ENCODE peak calls at places on chromosome 9, in eight cellular contexts. U is PC-9; Z is CD8-positive, alpha-beta T cell; Y is lower lobe of right lung; D is GM10248; C is foreskin fibroblast; W is adrenal gland; O is sigmoid colon. G is an unnamed sample.

GRCh38 chr9:128635266-128636023 is 21.2 kb downstream of the DYNC2I2 start:
- DNase-seq in U (peak), Z (no peak), Y (peak), D (no peak), C (peak), W (peak), O (peak), G (peak)

GRCh38 chr9:81128701-81129100 is 560.6 kb downstream of the TLE1 start:
- DNase-seq in U (no peak), Z (no peak), Y (no peak), D (no peak), C (no peak), W (no peak), O (no peak), G (no peak)

GRCh38 chr9:20292002-20292401 is 330.3 kb downstream of the MLLT3 start:
- DNase-seq in U (no peak), Z (no peak), Y (no peak), D (no peak), C (peak), W (peak), O (no peak), G (peak)

GRCh38 chr9:12818431-12819000 is 43.7 kb downstream of the LURAP1L start:
- DNase-seq in U (no peak), Z (no peak), Y (no peak), D (no peak), C (peak), W (peak), O (no peak), G (no peak)

GRCh38 chr9:112110773-112111106 is 64.4 kb downstream of the SUSD1 start:
- DNase-seq in U (no peak), Z (no peak), Y (no peak), D (no peak), C (no peak), W (no peak), O (no peak), G (no peak)

GRCh38 chr9:98785333-98785933 is 10.9 kb downstream of the ANKS6 start:
- DNase-seq in U (no peak), Z (no peak), Y (no peak), D (no peak), C (peak), W (no peak), O (no peak), G (no peak)

GRCh38 chr9:87327567-87328125 is 170.0 kb upstream of the DAPK1 start:
- DNase-seq in U (peak), Z (no peak), Y (no peak), D (no peak), C (peak), W (no peak), O (no peak), G (peak)

GRCh38 chr9:71791875-71792274 is 23.6 kb upstream of the CEMIP2 start:
- DNase-seq in U (no peak), Z (no peak), Y (no peak), D (no peak), C (no peak), W (no peak), O (no peak), G (no peak)

GRCh38 chr9:127170652-127171051 is 48.2 kb upstream of the ANGPTL2 start:
- DNase-seq in U (no peak), Z (no peak), Y (no peak), D (peak), C (no peak), W (no peak), O (peak), G (no peak)

GRCh38 chr9:121123816-121124536 is 49.2 kb downstream of the CNTRL start:
- DNase-seq in U (no peak), Z (no peak), Y (no peak), D (no peak), C (no peak), W (no peak), O (no peak), G (no peak)

GRCh38 chr9:27771803-27772545 is 198.7 kb upstream of the C9orf72 start:
- DNase-seq in U (no peak), Z (no peak), Y (no peak), D (no peak), C (no peak), W (no peak), O (no peak), G (peak)

GRCh38 chr9:20683351-20684034 is 566 bp upstream of the FOCAD start:
- DNase-seq in U (peak), Z (no peak), Y (peak), D (peak), C (peak), W (peak), O (peak), G (peak)

GRCh38 chr9:125258832-125259534 is 2.6 kb upstream of the GAPVD1 start:
- DNase-seq in U (no peak), Z (no peak), Y (no peak), D (no peak), C (no peak), W (no peak), O (no peak), G (no peak)

GRCh38 chr9:132099741-132100407 is 20.2 kb upstream of the MED27 start:
- DNase-seq in U (no peak), Z (no peak), Y (no peak), D (no peak), C (no peak), W (no peak), O (no peak), G (peak)

GRCh38 chr9:73143606-73144328 is 7.9 kb upstream of the ANXA1 start:
- DNase-seq in U (peak), Z (no peak), Y (no peak), D (no peak), C (peak), W (no peak), O (no peak), G (peak)

GRCh38 chr9:1726993-1727759 is 288.0 kb upstream of the SMARCA2 start:
- DNase-seq in U (no peak), Z (no peak), Y (no peak), D (no peak), C (no peak), W (no peak), O (no peak), G (no peak)

GRCh38 chr9:16154570-16155078 is 601.8 kb downstream of the CCDC171 start:
- DNase-seq in U (peak), Z (no peak), Y (no peak), D (peak), C (no peak), W (peak), O (no peak), G (peak)

GRCh38 chr9:127133739-127134167 is 11.3 kb upstream of the ANGPTL2 start:
- DNase-seq in U (no peak), Z (no peak), Y (no peak), D (no peak), C (peak), W (no peak), O (peak), G (peak)

GRCh38 chr9:16293610-16294009 is 576.9 kb downstream of the BNC2 start:
- DNase-seq in U (no peak), Z (no peak), Y (no peak), D (no peak), C (no peak), W (no peak), O (no peak), G (no peak)

GRCh38 chr9:99056876-99057664 is 47.8 kb upstream of the TGFBR1 start:
- DNase-seq in U (no peak), Z (no peak), Y (no peak), D (no peak), C (peak), W (no peak), O (no peak), G (peak)

GRCh38 chr9:127614961-127615360 is 2.9 kb downstream of the STXBP1 start:
- DNase-seq in U (no peak), Z (no peak), Y (no peak), D (no peak), C (no peak), W (peak), O (no peak), G (no peak)

GRCh38 chr9:20270176-20270575 is 352.1 kb downstream of the MLLT3 start:
- DNase-seq in U (no peak), Z (no peak), Y (no peak), D (no peak), C (peak), W (no peak), O (no peak), G (peak)

GRCh38 chr9:91060520-91061343 is 259.1 kb downstream of the SYK start:
- DNase-seq in U (peak), Z (no peak), Y (no peak), D (no peak), C (peak), W (peak), O (peak), G (peak)

GRCh38 chr9:90054810-90055209 is 450.0 kb downstream of the GADD45G start:
- DNase-seq in U (no peak), Z (no peak), Y (no peak), D (no peak), C (no peak), W (no peak), O (no peak), G (no peak)

GRCh38 chr9:14151451-14151850 is 162.5 kb downstream of the NFIB start:
- DNase-seq in U (no peak), Z (no peak), Y (no peak), D (no peak), C (no peak), W (peak), O (no peak), G (no peak)

DNA sequence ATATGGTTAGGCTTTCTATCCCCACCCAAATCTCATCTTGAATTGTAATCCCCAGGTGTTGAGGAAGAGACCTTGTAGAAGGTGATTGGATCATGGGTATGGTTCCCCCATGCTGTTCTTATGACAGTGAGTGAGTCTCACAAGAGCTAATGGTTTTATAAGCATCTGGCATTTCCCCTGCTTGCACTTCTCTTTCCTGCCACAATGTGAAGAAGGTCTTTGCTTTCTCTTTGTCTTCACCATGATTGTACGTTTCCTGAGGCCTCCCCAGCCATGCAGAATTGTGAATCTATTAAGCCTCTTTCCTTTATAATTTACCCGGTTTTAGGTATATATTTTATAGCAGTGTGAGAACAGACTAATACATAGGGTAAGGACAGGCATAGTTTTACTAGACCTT is 334.5 kb downstream of the TLR4 start:
- DNase-seq in U (no peak), Z (no peak), Y (no peak), D (no peak), C (no peak), W (no peak), O (no peak), G (no peak)
- TF ChIP-seq CTCF in U (no peak), Z (no peak), Y (no peak), D (no peak), C (no peak), W (no peak), O (no peak), G (no peak)

DNA sequence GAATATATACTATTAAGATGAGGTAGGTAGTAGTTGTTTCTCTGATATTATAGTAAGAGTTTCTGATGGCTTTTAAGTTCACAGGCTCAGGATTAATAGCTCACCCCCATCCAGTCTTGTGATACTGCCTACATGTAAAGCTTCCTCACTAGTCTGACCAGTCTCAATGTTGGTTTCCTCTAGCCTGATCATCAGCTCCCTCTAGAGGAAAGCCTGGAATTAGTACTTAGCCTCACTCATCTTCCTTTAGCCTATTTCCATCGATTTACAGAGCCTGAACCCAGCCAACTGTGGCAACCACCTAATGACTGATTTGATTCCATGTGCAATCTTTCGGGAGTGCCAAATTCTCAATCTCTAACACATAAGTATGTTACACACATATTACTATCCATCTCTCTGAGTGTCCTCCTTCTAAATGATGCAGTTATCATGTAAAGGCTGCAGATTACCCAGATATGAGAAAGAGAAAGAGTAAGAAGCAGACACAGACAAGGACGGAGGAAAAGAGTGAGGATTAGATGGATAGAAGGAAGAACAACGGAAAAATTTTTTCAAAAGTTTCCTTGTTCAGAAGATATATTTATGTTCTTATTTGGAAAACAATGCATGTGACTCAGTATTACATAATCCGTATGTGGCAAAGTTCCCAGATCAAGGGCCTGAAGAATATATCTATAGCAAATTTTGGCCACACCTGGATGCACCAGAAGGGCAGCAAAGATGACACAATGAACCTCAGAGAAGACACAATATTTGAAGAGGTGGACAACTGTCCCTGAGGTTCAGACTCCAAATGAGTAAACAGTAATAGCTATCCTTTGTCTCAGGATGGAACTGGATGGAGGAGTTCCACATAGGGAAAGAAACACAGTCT is 333.7 kb downstream of the ELAVL2 start:
- DNase-seq in U (no peak), Z (no peak), Y (no peak), D (peak), C (no peak), W (peak), O (no peak), G (peak)
- TF ChIP-seq CTCF in U (peak), Z (no peak), Y (peak), D (peak), C (peak), W (peak), O (no peak), G (peak)

GRCh38 chr9:130155647-130156046 is 16.6 kb upstream of the NCS1 start:
- DNase-seq in U (no peak), Z (no peak), Y (no peak), D (no peak), C (no peak), W (no peak), O (no peak), G (no peak)

GRCh38 chr9:130159057-130159456 is 13.1 kb upstream of the NCS1 start:
- DNase-seq in U (no peak), Z (no peak), Y (no peak), D (no peak), C (no peak), W (no peak), O (no peak), G (no peak)

GRCh38 chr9:130154816-130155215 is 17.4 kb upstream of the NCS1 start:
- DNase-seq in U (no peak), Z (no peak), Y (no peak), D (no peak), C (no peak), W (no peak), O (no peak), G (no peak)

GRCh38 chr9:130157079-130157478 is 15.1 kb upstream of the NCS1 start:
- DNase-seq in U (no peak), Z (no peak), Y (no peak), D (no peak), C (peak), W (no peak), O (no peak), G (no peak)

GRCh38 chr9:130156672-130157071 is 15.5 kb upstream of the NCS1 start:
- DNase-seq in U (no peak), Z (no peak), Y (no peak), D (no peak), C (peak), W (peak), O (no peak), G (no peak)
- TF ChIP-seq CTCF in U (no peak), Z (no peak), Y (no peak), D (no peak), C (no peak), W (peak), O (peak), G (no peak)

DNA sequence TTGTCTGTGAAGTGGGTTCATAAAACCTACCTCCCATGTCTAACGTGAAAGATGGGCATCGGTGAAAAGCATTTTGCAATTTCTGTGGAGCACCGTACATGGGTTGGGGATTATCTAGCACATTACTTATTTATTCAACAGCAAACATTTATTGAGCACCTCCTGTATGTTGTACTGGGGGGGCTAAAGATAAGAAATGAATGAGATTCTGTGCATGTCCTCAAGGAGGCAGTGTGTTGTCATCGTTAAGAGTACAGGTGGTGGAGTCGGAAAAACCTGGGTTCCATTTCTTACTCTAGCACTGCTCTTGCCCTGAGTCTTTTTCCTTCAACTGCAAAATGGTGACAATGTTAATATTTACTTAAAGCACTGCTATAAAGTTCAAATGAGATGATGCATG is 30.4 kb upstream of the DENND1A start:
- DNase-seq in U (no peak), Z (no peak), Y (no peak), D (no peak), C (no peak), W (no peak), O (no peak), G (no peak)
- TF ChIP-seq CTCF in U (no peak), Z (no peak), Y (no peak), D (peak), C (no peak), W (no peak), O (no peak), G (no peak)

DNA sequence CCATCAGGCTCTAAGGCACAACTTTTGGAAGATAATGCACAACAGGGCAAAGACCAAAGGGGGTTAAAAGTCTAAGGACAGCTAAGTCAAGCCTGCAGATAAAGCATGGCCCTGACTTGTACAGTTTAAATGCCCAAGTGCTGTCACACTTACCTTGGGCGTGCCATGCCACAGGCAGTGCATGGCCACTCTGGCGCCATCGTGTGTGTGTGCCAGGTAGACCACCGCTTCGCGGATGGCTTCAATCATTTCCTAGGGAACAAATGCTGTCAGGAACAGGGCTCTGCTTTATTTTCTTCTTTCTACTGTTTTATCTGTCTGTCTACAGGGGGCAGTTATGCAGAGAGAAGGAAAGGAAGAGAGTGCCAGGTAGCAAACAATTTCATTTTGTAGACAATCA is 19.3 kb downstream of the PUM3 start:
- DNase-seq in U (no peak), Z (no peak), Y (no peak), D (no peak), C (no peak), W (peak), O (no peak), G (no peak)
- TF ChIP-seq CTCF in U (no peak), Z (no peak), Y (no peak), D (no peak), C (peak), W (peak), O (no peak), G (peak)

DNA sequence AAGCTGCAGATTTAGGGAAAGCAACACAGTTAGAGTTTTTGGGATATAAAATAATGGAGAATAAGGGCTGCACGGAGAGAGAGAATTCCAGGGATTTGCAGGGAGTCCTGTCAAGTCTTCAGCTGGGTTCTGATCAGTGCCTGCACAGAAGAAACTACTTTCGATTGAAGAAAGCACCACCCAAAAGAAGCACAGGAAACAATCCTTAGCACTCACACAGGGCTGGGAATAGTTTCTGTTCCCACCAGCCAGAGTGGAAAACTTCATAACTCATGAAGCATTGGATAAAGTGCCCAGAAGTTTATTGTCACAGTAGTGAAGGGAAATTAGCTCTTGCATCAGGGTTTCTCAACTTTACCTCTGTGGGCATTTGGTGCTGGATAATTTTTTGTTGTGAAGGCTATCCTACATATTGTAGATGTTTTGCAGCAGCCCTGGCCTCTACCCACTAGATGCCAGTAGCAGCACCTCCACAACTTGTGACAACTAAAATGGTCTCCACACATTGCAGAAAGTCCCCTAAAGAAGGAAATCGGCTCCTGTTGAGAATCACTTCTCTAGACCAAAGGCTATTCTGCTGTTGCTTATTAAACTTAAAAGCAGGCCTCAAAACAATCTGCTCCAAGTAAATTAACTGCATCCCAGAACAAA is 71.0 kb upstream of the FAM120A start:
- DNase-seq in U (no peak), Z (no peak), Y (no peak), D (no peak), C (no peak), W (no peak), O (no peak), G (no peak)
- TF ChIP-seq CTCF in U (no peak), Z (no peak), Y (no peak), D (no peak), C (no peak), W (no peak), O (no peak), G (peak)

GRCh38 chr9:113421726-113422125 is 11.2 kb downstream of the C9orf43 start:
- DNase-seq in U (no peak), Z (no peak), Y (no peak), D (no peak), C (no peak), W (no peak), O (no peak), G (no peak)

GRCh38 chr9:113416149-113416726 is 5.7 kb downstream of the C9orf43 start:
- DNase-seq in U (no peak), Z (no peak), Y (no peak), D (peak), C (no peak), W (no peak), O (no peak), G (no peak)

DNA sequence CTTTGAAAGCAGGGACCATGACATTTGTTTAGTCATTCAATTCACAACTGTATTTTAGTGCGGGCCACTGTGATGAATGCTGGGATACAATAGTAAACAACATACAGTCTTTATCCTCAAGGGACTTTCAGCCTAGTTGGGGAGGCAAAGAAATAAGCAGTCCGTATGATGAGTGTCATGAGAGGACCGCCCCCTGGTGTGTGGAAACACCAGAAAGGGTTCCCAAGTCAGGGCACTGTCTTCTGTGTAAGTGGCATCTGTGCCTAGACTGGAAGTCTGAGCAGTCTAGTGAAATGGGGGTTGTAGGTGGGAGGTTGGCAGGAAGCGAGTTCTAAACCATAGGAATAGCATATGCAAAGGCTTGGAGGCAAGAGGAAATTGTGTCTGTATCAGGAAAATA is 6.8 kb downstream of the C9orf43 start:
- DNase-seq in U (no peak), Z (no peak), Y (no peak), D (no peak), C (no peak), W (no peak), O (no peak), G (no peak)
- TF ChIP-seq CTCF in U (no peak), Z (no peak), Y (no peak), D (no peak), C (no peak), W (no peak), O (no peak), G (no peak)

GRCh38 chr9:23088932-23089364 is 642.3 kb downstream of the DMRTA1 start:
- DNase-seq in U (no peak), Z (no peak), Y (no peak), D (no peak), C (no peak), W (no peak), O (no peak), G (peak)
- TF ChIP-seq CTCF in U (no peak), Z (no peak), Y (no peak), D (no peak), C (no peak), W (no peak), O (no peak), G (no peak)

GRCh38 chr9:136345281-136346156 is 18.0 kb downstream of the DNLZ start:
- DNase-seq in U (peak), Z (no peak), Y (peak), D (no peak), C (peak), W (peak), O (peak), G (peak)
- TF ChIP-seq CTCF in U (peak), Z (no peak), Y (peak), D (no peak), C (peak), W (peak), O (peak), G (no peak)

G was measured in epithelial cell of esophagus.